ENCODE peak calls at places on chromosome 21, in seven cellular contexts. Z is GM06990, T is AG04450, Y is WTC11, B is heart left ventricle, N is MM.1S, S is breast epithelium. I is an unnamed sample.

GRCh38 chr21:29295066-29295650 is 3.6 kb upstream of the BACH1 start:
- DNase-seq in T (no peak), S (no peak), B (no peak), N (no peak), Z (no peak), Y (no peak), I (no peak)

GRCh38 chr21:26801524-26801923 is 43.7 kb downstream of the ADAMTS1 start:
- DNase-seq in S (no peak), N (no peak), B (no peak), Y (no peak), T (peak), Z (no peak), I (no peak)

GRCh38 chr21:35933466-35933865 is 126.9 kb downstream of the SETD4 start:
- DNase-seq in B (peak), Z (no peak), Y (no peak), S (no peak), N (no peak), T (no peak), I (no peak)

GRCh38 chr21:28798798-28799197 is 193.9 kb downstream of the LTN1 start:
- DNase-seq in T (no peak), N (no peak), B (no peak), Z (no peak), S (no peak), Y (no peak), I (no peak)

GRCh38 chr21:33734326-33734725 is 92.0 kb downstream of the ITSN1 start:
- DNase-seq in Z (no peak), N (peak), S (no peak), Y (no peak), T (peak), B (no peak), I (no peak)

GRCh38 chr21:31875424-31876097 is 2.7 kb downstream of the HUNK start:
- DNase-seq in B (no peak), Z (no peak), T (no peak), S (no peak), Y (no peak), N (no peak), I (no peak)

GRCh38 chr21:26061437-26061836 is 109.1 kb downstream of the APP start:
- DNase-seq in Y (no peak), S (no peak), N (no peak), T (no peak), B (no peak), Z (no peak), I (no peak)

GRCh38 chr21:30684506-30684905 is 34.1 kb downstream of the KRTAP21-3 start:
- DNase-seq in N (no peak), B (no peak), T (no peak), S (no peak), Y (no peak), Z (no peak), I (no peak)

GRCh38 chr21:35886887-35887286 is 173.4 kb downstream of the SETD4 start:
- DNase-seq in N (no peak), B (no peak), Z (no peak), T (no peak), Y (no peak), S (no peak), I (no peak)

GRCh38 chr21:29293495-29293894 is 5.2 kb upstream of the BACH1 start:
- DNase-seq in S (no peak), T (no peak), Z (peak), N (no peak), Y (no peak), B (no peak), I (peak)

GRCh38 chr21:9763306-9763705 is 758.1 kb upstream of the TPTE start:
- DNase-seq in S (no peak), Z (no peak), Y (no peak), B (no peak), T (no peak), N (no peak), I (no peak)

GRCh38 chr21:25831300-25831699 is 96.5 kb downstream of the GABPA start:
- DNase-seq in Z (no peak), N (no peak), T (no peak), S (no peak), Y (no peak), B (no peak), I (no peak)

GRCh38 chr21:33229776-33230517 is at the start of gene IFNAR2:
- DNase-seq in T (no peak), B (peak), N (peak), Y (peak), S (peak), Z (peak), I (peak)

GRCh38 chr21:15552914-15553491 is 176.8 kb upstream of the USP25 start:
- DNase-seq in B (no peak), S (no peak), Z (no peak), Y (no peak), N (no peak), T (no peak), I (peak)

GRCh38 chr21:46516068-46516467 is 57.4 kb downstream of the DIP2A start:
- DNase-seq in N (no peak), S (no peak), Y (no peak), T (no peak), B (no peak), Z (no peak), I (no peak)

GRCh38 chr21:33470701-33471100 is 9.1 kb downstream of the TMEM50B start:
- DNase-seq in T (no peak), B (no peak), N (no peak), Y (no peak), S (no peak), Z (no peak), I (no peak)

GRCh38 chr21:17693801-17694200 is 81.1 kb upstream of the BTG3 start:
- DNase-seq in Z (no peak), B (no peak), T (no peak), Y (no peak), N (no peak), S (no peak), I (no peak)

GRCh38 chr21:37463083-37463780 is 96.7 kb downstream of the DYRK1A start:
- DNase-seq in B (no peak), T (peak), Y (no peak), Z (peak), S (no peak), N (peak), I (peak)

GRCh38 chr21:35291963-35292627 is 243.0 kb upstream of the RUNX1 start:
- DNase-seq in N (no peak), S (no peak), Y (no peak), B (no peak), Z (no peak), T (no peak), I (no peak)

GRCh38 chr21:35697321-35697808 is 363.0 kb downstream of the SETD4 start:
- DNase-seq in Y (no peak), B (peak), T (no peak), N (peak), Z (no peak), S (peak), I (no peak)

GRCh38 chr21:32411366-32412161 is 942 bp upstream of the EVA1C start:
- DNase-seq in S (peak), Y (peak), N (no peak), Z (no peak), B (peak), T (no peak), I (no peak)

GRCh38 chr21:34707876-34708325 is 39.1 kb downstream of the CLIC6 start:
- DNase-seq in N (peak), Z (peak), S (no peak), Y (no peak), T (no peak), B (no peak), I (peak)

GRCh38 chr21:29064850-29065481 is 8.5 kb downstream of the CCT8 start:
- DNase-seq in B (no peak), T (no peak), Z (peak), N (peak), Y (no peak), S (no peak), I (peak)

GRCh38 chr21:35120631-35121180 is 71.6 kb upstream of the RUNX1 start:
- DNase-seq in T (no peak), B (no peak), Z (no peak), S (no peak), Y (no peak), N (peak), I (no peak)

GRCh38 chr21:34517491-34518245 is 5.7 kb upstream of the KCNE1 start:
- DNase-seq in N (peak), T (no peak), Z (no peak), S (no peak), B (no peak), Y (no peak), I (no peak)

GRCh38 chr21:21952566-21952965 is 954.4 kb downstream of the NCAM2 start:
- DNase-seq in B (no peak), T (no peak), Z (no peak), S (no peak), N (no peak), Y (no peak), I (no peak)

GRCh38 chr21:25639922-25640670 is 1.0 kb downstream of the JAM2 start:
- DNase-seq in Y (peak), T (no peak), Z (no peak), S (no peak), B (peak), N (no peak), I (peak)

GRCh38 chr21:36654796-36655325 is 44.1 kb upstream of the SIM2 start:
- DNase-seq in T (no peak), N (no peak), S (no peak), Z (no peak), Y (no peak), B (no peak), I (no peak)

GRCh38 chr21:26513212-26513611 is 59.9 kb downstream of the CYYR1 start:
- DNase-seq in N (no peak), B (no peak), T (no peak), Y (no peak), S (peak), Z (no peak), I (no peak)

GRCh38 chr21:34803792-34804440 is 135.1 kb downstream of the CLIC6 start:
- DNase-seq in Y (no peak), S (no peak), B (no peak), T (no peak), Z (no peak), N (no peak), I (no peak)

GRCh38 chr21:31913191-31913608 is 40.4 kb downstream of the HUNK start:
- DNase-seq in Y (no peak), T (no peak), B (no peak), N (no peak), Z (no peak), S (no peak), I (no peak)

GRCh38 chr21:29078884-29079765 is 5.7 kb upstream of the CCT8 start:
- DNase-seq in Y (no peak), N (peak), S (no peak), Z (peak), T (no peak), B (no peak), I (no peak)

DNA sequence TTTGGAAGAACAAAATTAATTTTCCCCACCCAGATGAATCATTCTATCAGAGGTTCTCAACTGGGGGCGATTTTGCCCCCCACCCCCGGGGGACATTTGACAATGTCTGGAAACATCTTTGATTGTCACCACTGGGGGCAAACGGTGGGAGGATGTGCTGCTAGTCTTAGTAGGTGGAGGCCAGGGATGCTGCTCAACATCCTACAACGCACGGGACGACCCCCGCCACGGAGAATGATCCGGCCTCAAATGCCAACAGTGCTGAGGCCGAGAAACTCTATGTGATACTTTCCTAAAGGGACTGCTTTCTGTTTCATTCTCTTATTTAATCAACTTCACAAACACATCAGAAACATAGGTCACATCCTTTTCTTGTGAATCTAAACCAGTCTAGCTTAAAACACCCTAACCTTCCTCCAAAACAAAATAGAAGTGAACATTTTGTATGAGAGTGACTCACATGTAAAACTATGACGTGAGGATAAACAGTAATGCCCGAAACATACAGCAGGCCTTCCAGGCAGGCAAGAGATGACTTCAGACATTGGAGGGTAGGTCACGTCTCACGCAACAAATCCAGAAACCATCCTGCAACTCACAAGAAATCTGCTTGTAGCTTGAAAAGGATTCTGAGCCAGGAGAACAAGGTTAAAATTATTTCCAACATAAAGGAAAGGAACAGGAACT is 37.2 kb upstream of the ETS2 start:
- DNase-seq in S (no peak), B (no peak), T (peak), N (no peak), Y (no peak), Z (peak), I (peak)
- TF ChIP-seq CTCF in S (no peak), B (no peak), T (no peak), N (no peak), Y (no peak), Z (no peak), I (no peak)

DNA sequence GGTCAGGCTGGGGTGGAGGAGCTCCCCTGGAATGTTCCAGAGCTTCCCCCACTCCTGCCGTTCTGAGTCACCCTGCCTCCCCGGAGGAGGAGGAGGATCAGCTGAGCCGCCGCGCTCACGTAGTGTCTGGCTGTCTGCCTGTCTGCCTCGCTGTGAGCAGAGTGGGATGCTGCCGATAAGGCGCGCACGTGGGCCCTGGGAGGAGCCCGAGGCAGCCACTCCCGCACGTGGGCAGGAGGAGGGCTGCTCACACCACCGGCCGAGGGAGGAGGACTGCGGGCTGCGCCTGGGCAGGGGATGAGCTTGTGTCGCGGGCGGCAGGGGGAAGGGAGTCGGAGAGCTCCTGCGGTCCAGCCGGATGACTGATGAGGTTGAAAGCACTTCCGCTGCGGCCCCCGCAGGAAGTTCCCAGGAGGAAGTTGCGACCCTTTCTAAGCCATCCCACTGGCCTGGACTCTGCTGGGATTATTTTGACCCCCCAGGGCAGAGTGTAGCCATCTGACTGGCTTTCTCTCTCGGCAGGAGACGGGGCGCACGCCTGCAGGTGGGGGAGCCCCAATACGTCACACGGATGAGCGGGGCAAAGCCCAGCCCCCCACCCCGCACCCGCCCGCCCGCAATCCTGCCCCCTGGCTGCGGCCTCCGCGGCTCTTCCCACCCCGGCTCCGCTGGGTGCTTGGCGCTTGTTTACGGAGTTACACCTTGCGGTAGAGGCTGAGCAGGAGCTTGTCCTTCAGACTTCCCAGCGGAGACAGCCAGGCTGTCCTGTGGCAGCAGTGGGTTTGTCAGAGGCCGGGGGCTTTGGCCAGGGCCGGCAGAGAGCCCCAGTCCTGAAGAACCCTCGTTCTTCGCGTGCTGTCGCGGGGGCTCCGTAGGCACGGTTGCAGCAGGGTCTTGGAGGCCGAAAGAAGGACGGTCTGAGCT is 9.8 kb downstream of the PDXK start:
- DNase-seq in Z (peak), Y (peak), N (no peak), T (peak), S (peak), B (peak), I (peak)
- TF ChIP-seq CTCF in Z (peak), Y (no peak), N (no peak), T (no peak), S (no peak), B (peak), I (no peak)

GRCh38 chr21:23016617-23017016 is 2018.4 kb downstream of the NCAM2 start:
- DNase-seq in T (no peak), N (peak), S (no peak), Z (no peak), B (no peak), Y (peak), I (no peak)
- TF ChIP-seq CTCF in T (no peak), N (peak), S (no peak), Z (no peak), B (no peak), Y (no peak), I (no peak)

DNA sequence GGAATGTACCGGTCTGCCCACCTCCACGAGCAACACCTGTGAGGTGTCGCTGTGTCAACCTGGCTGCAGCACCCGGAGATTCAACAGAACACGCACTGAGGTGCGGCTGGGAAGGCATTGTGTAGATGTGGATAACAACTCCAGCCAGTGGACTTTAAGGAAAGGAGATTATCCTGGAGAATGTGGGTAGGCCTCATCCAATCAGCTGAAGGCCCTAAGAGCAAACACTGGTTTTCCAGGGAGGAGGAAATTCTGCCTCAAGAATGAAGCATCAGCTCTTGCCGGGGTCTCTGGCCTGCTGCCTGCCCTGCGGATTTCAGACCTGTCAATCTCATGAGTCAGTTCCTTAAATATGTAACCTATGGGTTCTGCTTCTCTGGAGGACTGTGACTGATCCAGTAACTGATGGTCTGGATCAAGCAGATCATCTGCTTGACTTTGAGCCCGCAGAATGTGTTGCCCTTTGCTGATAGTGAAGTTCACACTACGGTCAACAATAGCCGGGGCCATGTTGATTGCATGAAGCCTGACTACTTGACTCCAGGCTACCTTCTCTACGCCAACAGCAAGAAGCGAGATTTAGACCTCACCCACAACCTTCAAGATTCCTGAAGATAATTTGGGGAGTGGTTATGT is 15.9 kb upstream of the PRDM15 start:
- DNase-seq in N (no peak), Y (no peak), S (no peak), B (no peak), Z (no peak), T (peak), I (no peak)
- TF ChIP-seq CTCF in N (no peak), Y (no peak), S (no peak), B (no peak), Z (no peak), T (no peak), I (no peak)

DNA sequence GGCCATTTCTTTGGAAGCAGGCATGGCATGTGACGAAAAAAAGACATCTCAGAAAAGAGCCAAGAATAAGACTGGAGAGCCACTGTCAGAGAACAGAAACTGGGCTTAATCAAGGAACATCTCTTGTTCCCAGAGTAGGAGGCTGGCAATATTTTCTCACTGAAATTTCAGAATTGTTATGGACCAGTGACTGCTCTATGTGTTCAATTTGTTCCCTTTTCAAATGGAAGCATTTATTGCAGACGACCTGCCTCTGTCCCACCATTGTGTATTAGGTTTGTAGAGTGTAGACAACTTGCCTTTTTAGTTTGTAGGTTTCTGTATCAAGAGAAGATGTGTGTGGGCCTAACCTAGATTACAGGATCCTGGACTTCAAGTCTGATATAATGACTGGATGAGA is 18.7 kb downstream of the PSMG1 start:
- DNase-seq in B (no peak), Z (no peak), Y (no peak), S (no peak), T (no peak), N (no peak), I (no peak)
- TF ChIP-seq CTCF in B (no peak), Z (no peak), Y (no peak), S (no peak), T (no peak), N (no peak), I (no peak)

GRCh38 chr21:45507888-45508508 is 34.2 kb downstream of the SLC19A1 start:
- DNase-seq in Y (no peak), T (no peak), Z (no peak), N (no peak), S (no peak), B (no peak), I (no peak)

GRCh38 chr21:45506836-45507522 is 35.3 kb downstream of the SLC19A1 start:
- DNase-seq in N (no peak), Y (no peak), S (no peak), T (no peak), Z (no peak), B (peak), I (no peak)

GRCh38 chr21:45506241-45506817 is 35.9 kb downstream of the SLC19A1 start:
- DNase-seq in S (no peak), B (peak), N (no peak), T (no peak), Y (no peak), Z (no peak), I (no peak)

GRCh38 chr21:45508607-45509565 is 33.4 kb downstream of the SLC19A1 start:
- DNase-seq in S (no peak), N (no peak), Z (no peak), B (peak), Y (no peak), T (no peak), I (no peak)

GRCh38 chr21:45507523-45507875 is 34.7 kb downstream of the SLC19A1 start:
- DNase-seq in Z (no peak), S (no peak), T (no peak), N (no peak), Y (no peak), B (peak), I (no peak)
- TF ChIP-seq CTCF in Z (no peak), S (no peak), T (no peak), N (no peak), Y (no peak), B (no peak), I (no peak)

DNA sequence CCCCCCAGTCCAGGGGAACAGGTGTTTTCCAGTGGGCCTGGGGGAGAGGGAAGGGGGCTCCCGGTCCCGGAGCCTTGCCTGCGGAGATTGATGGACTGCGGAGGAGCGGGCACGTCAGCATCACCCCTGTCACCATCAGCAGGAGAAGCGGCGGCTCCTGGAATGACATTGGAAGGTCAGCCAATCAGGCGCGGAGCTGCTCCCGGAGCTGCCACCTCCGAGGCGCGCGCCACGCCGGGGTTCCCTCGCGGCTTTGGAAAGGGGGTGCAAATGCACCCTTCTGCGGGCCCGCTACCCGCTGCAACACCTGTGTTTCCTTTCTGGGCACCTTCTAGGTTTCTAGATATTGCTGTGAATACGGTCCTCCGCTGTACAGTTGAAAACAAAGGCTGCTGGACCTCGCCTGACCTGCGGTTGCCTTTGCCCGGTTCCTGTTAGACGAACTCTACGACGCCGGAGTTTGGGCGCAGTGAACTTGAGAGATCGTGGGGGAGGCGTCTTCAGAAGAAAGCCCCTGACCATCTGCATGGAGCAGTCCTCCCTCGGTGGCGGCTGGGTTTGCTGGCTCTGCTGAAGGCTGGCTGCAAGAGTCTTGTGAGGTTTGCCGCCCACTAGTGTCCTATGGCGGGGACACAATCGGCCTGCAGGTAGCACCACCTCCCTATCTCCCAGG is 5.3 kb downstream of the DSCAM start:
- DNase-seq in Z (no peak), N (peak), S (peak), B (peak), Y (peak), T (no peak), I (no peak)
- TF ChIP-seq CTCF in Z (no peak), N (peak), S (peak), B (peak), Y (no peak), T (peak), I (no peak)

I was measured in GM20000.